ENCODE peak calls at places on chromosome 18, in four cellular contexts. F is left cardiac atrium, Z is thoracic aorta, E is anterior cingulate cortex. V is an unnamed sample.

GRCh38 chr18:23065234-23065806 is 70.0 kb upstream of the CABLES1 start:
- DNase-seq in Z (no peak), E (no peak), F (no peak), V (no peak)

GRCh38 chr18:46226461-46226860 is 122.3 kb downstream of the HAUS1 start:
- DNase-seq in F (no peak), E (no peak), Z (no peak), V (no peak)

GRCh38 chr18:46320928-46321855 is 217.0 kb downstream of the HAUS1 start:
- DNase-seq in F (no peak), E (no peak), Z (no peak), V (no peak)

GRCh38 chr18:13235326-13235937 is 16.9 kb downstream of the LDLRAD4 start:
- DNase-seq in E (no peak), F (no peak), Z (no peak), V (no peak)

GRCh38 chr18:61912476-61912875 is 19.7 kb upstream of the RNF152 start:
- DNase-seq in Z (no peak), E (no peak), F (no peak), V (no peak)

GRCh38 chr18:10242922-10243680 is 211.3 kb upstream of the APCDD1 start:
- DNase-seq in E (peak), F (no peak), Z (no peak), V (no peak)

GRCh38 chr18:63016270-63016669 is 300.9 kb downstream of the PHLPP1 start:
- DNase-seq in Z (no peak), F (peak), E (peak), V (peak)

GRCh38 chr18:63267990-63268721 is 51.4 kb downstream of the BCL2 start:
- DNase-seq in F (no peak), E (no peak), Z (no peak), V (no peak)

GRCh38 chr18:25467226-25468065 is 115.5 kb upstream of the ZNF521 start:
- DNase-seq in Z (peak), E (no peak), F (peak), V (no peak)

GRCh38 chr18:59265246-59266018 is 7.8 kb downstream of the RAX start:
- DNase-seq in F (no peak), Z (no peak), E (no peak), V (no peak)

GRCh38 chr18:23071285-23071684 is 64.0 kb upstream of the CABLES1 start:
- DNase-seq in F (peak), E (no peak), Z (no peak), V (peak)

GRCh38 chr18:7733642-7734041 is 166.5 kb downstream of the PTPRM start:
- DNase-seq in E (no peak), Z (no peak), F (no peak), V (no peak)

GRCh38 chr18:47149457-47150028 is 757 bp downstream of the HDHD2 start:
- DNase-seq in E (no peak), Z (no peak), F (no peak), V (no peak)

GRCh38 chr18:79510046-79510685 is 114.4 kb downstream of the NFATC1 start:
- DNase-seq in E (no peak), F (no peak), Z (no peak), V (no peak)

GRCh38 chr18:23902396-23902795 is 112.2 kb upstream of the TTC39C start:
- DNase-seq in F (no peak), E (no peak), Z (no peak), V (no peak)

GRCh38 chr18:49051323-49051967 is 100.7 kb upstream of the SMAD7 start:
- DNase-seq in E (no peak), F (no peak), Z (no peak), V (no peak)

GRCh38 chr18:44709297-44710117 is 28.8 kb downstream of the SETBP1 start:
- DNase-seq in E (no peak), F (no peak), Z (no peak), V (no peak)

GRCh38 chr18:5237083-5237722 is 40.1 kb upstream of the AKAIN1 start:
- DNase-seq in F (peak), Z (no peak), E (no peak), V (peak)

GRCh38 chr18:36899289-36899688 is 70.4 kb downstream of the KIAA1328 start:
- DNase-seq in Z (no peak), F (no peak), E (no peak), V (no peak)

GRCh38 chr18:56028514-56028913 is 440.5 kb upstream of the TCF4 start:
- DNase-seq in E (no peak), F (no peak), Z (no peak), V (no peak)

GRCh38 chr18:44791520-44791919 is 110.8 kb downstream of the SETBP1 start:
- DNase-seq in F (no peak), E (no peak), Z (no peak), V (no peak)

GRCh38 chr18:9495916-9496540 is 20.7 kb downstream of the RALBP1 start:
- DNase-seq in F (no peak), E (no peak), Z (no peak), V (no peak)

GRCh38 chr18:32078845-32079244 is 12.8 kb upstream of the RNF138 start:
- DNase-seq in Z (no peak), F (no peak), E (no peak), V (no peak)

GRCh38 chr18:25503567-25504081 is 151.7 kb upstream of the ZNF521 start:
- DNase-seq in Z (peak), E (no peak), F (peak), V (no peak)

GRCh38 chr18:61443311-61443710 is 110.1 kb downstream of the CDH20 start:
- DNase-seq in E (no peak), Z (no peak), F (no peak), V (no peak)

GRCh38 chr18:43587538-43588153 is 310.4 kb upstream of the SYT4 start:
- DNase-seq in Z (no peak), F (no peak), E (no peak), V (no peak)

GRCh38 chr18:76759056-76759455 is 63.3 kb upstream of the ZNF236 start:
- DNase-seq in Z (no peak), F (no peak), E (no peak), V (no peak)

GRCh38 chr18:56353676-56354260 is 284.6 kb downstream of the TXNL1 start:
- DNase-seq in E (no peak), Z (no peak), F (no peak), V (no peak)

GRCh38 chr18:3055861-3056260 is 42.9 kb upstream of the LPIN2 start:
- DNase-seq in Z (no peak), E (no peak), F (no peak), V (no peak)

GRCh38 chr18:67514901-67515540 is 1.5 kb downstream of the DSEL start:
- DNase-seq in F (no peak), Z (no peak), E (no peak), V (no peak)

GRCh38 chr18:7846315-7846714 is 279.2 kb downstream of the PTPRM start:
- DNase-seq in Z (no peak), F (no peak), E (no peak), V (no peak)

GRCh38 chr18:76167440-76167839 is 327.6 kb downstream of the ZNF516 start:
- DNase-seq in Z (no peak), F (no peak), E (no peak), V (no peak)

GRCh38 chr18:76988015-76988826 is 144.4 kb downstream of the MBP start:
- DNase-seq in Z (no peak), E (no peak), F (no peak), V (no peak)

GRCh38 chr18:36516726-36517125 is 219.2 kb downstream of the FHOD3 start:
- DNase-seq in F (no peak), Z (no peak), E (no peak), V (no peak)